ENCODE peak calls at places on chromosomes 11 and 22, in seven cellular contexts. A is H9, S is PC-3, Y is HCT116, C is IMR-90, W is GM23248, Z is fibroblast of lung. I is an unnamed sample.

GRCh38 chr22:19879996-19880785 is 25.5 kb upstream of the GNB1L start:
- DNase-seq in Z (no peak), C (no peak), S (no peak), W (no peak), A (peak; percentile 46), Y (no peak), I (no peak)

GRCh38 chr11:36075053-36075452 is 131.2 kb downstream of the LDLRAD3 start:
- DNase-seq in S (peak; percentile 5), Z (peak; percentile 79), C (peak; percentile 91), W (peak; percentile 82), A (no peak), Y (no peak), I (no peak)

GRCh38 chr11:76269247-76269646 is 62.9 kb upstream of the WNT11 start:
- DNase-seq in S (no peak), Z (no peak), A (no peak), C (no peak), W (peak; percentile 41), Y (no peak), I (no peak)

GRCh38 chr11:8871283-8871775 is 39.7 kb upstream of the AKIP1 start:
- DNase-seq in A (no peak), Y (peak; percentile 16), Z (peak; percentile 96), W (peak; percentile 95), C (peak; percentile 94), S (peak; percentile 53), I (no peak)

GRCh38 chr22:22150457-22150856 is 94.1 kb upstream of the VPREB1 start:
- DNase-seq in C (no peak), A (no peak), Z (no peak), S (no peak), Y (no peak), W (no peak), I (no peak)

GRCh38 chr22:48520207-48520606 is 1307.5 kb downstream of the BRD1 start:
- DNase-seq in A (no peak), S (no peak), Z (no peak), W (no peak), Y (no peak), C (no peak), I (no peak)

GRCh38 chr11:121499405-121499804 is 46.6 kb upstream of the SORL1-AS1 start:
- DNase-seq in Y (no peak), C (no peak), S (no peak), Z (peak; percentile 44), W (no peak), A (no peak), I (no peak)

GRCh38 chr11:43987384-43988039 is 45.1 kb downstream of the C11orf96 start:
- DNase-seq in C (peak; percentile 80), W (peak; percentile 86), Z (peak; percentile 62), Y (no peak), A (no peak), S (peak; percentile 48), I (no peak)

GRCh38 chr22:19522190-19522880 is 1.9 kb downstream of the CLDN5 start:
- DNase-seq in W (no peak), S (no peak), C (no peak), A (peak; percentile 43), Z (no peak), Y (no peak), I (no peak)

GRCh38 chr11:59255281-59255680 is 42.6 kb upstream of the MPEG1 start:
- DNase-seq in Z (no peak), A (peak; percentile 47), S (peak; percentile 18), C (no peak), W (no peak), Y (no peak), I (no peak)

GRCh38 chr11:94588366-94588952 is 21.3 kb downstream of the PIWIL4 start:
- DNase-seq in W (no peak), Z (no peak), C (no peak), A (no peak), S (no peak), Y (no peak), I (no peak)

GRCh38 chr11:455566-456147 is 5.6 kb downstream of the PTDSS2 start:
- DNase-seq in S (no peak), C (no peak), Z (no peak), A (no peak), Y (no peak), W (no peak), I (no peak)
- H4K20me1 ChIP-seq in S (peaks cover 4% of the 10 kb centered on the region), C (peaks cover 39% of the 10 kb centered on the region), Z (no peaks in the 10 kb centered on the region), A (no peaks in the 10 kb centered on the region), Y (no peaks in the 10 kb centered on the region), W (no peaks in the 10 kb centered on the region), I (no peaks in the 10 kb centered on the region)

GRCh38 chr11:69328231-69328630 is 34.3 kb downstream of the MYEOV start:
- DNase-seq in Z (no peak), C (no peak), A (no peak), Y (no peak), W (no peak), S (no peak), I (no peak)

GRCh38 chr11:69330330-69330729 is 36.4 kb downstream of the MYEOV start:
- DNase-seq in Y (no peak), W (no peak), A (no peak), Z (no peak), C (no peak), S (no peak), I (no peak)

GRCh38 chr11:69326622-69327219 is 32.8 kb downstream of the MYEOV start:
- DNase-seq in Z (no peak), A (peak; percentile 6), W (no peak), C (no peak), S (no peak), Y (no peak), I (no peak)

GRCh38 chr11:69325446-69325845 is 31.5 kb downstream of the MYEOV start:
- DNase-seq in S (no peak), A (peak; percentile 7), Z (no peak), W (no peak), Y (no peak), C (no peak), I (no peak)

GRCh38 chr11:69327741-69328191 is 33.8 kb downstream of the MYEOV start:
- DNase-seq in Z (no peak), S (no peak), Y (no peak), W (no peak), A (peak; percentile 12), C (no peak), I (no peak)
- H4K20me1 ChIP-seq in Z (no peaks in the 10 kb centered on the region), S (no peaks in the 10 kb centered on the region), Y (no peaks in the 10 kb centered on the region), W (no peaks in the 10 kb centered on the region), A (no peaks in the 10 kb centered on the region), C (no peaks in the 10 kb centered on the region), I (no peaks in the 10 kb centered on the region)

GRCh38 chr22:24554316-24555159 is at the start of gene GUCD1:
- DNase-seq in W (peak; percentile 63), A (peak; percentile 39), C (peak; percentile 41), Y (no peak), Z (peak; percentile 61), S (peak; percentile 18), I (no peak)

GRCh38 chr22:24550902-24551229 is 4.1 kb downstream of the GUCD1 start:
- DNase-seq in A (no peak), W (no peak), S (no peak), C (no peak), Z (no peak), Y (no peak), I (no peak)

GRCh38 chr22:24555160-24555495 is 190 bp upstream of the GUCD1 start:
- DNase-seq in Z (peak; percentile 99), C (peak; percentile 98), S (peak; percentile 96), A (peak; percentile 99), Y (peak; percentile 97), W (peak; percentile 99), I (peak; percentile 94)

GRCh38 chr22:24555496-24556253 is at the start of gene SNRPD3:
- DNase-seq in Y (peak; percentile 81), S (peak; percentile 85), A (peak; percentile 91), C (peak; percentile 92), W (peak; percentile 98), Z (peak; percentile 93), I (no peak)

DNA sequence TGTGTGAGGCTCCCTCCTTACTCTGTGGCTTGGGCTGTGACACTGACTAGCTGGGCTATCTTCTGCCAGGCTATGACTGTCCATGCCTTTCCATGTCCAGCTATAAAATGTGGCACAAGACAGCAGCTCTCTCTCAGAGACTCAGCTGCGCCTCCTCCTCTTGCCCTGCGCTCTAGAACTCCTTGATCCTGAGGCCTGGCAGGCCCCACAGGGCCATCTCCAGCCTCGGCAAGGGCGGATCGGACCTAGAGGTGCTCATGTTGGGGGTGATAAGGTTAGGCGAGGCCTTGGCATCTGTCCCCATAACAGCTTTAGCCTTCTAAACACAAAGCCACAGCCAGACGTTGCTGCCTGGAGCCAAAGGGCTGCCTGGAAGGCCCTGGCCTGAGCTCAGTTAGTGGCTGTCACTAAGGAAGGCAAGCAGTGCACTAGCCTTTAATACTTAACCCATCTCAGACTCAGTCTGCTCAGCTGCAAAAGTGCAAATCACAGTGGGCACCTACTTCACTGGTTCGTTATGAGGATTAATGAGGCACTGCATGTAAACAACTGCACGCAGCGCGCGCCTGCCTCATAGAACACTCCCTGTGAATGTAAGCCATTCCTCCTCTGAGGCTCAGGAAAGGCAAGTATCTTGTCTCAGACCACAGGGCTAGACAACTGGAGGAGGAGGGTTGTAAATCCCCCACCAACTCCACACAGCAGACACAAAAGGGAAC is 1.2 kb downstream of the GUCD1 start:
- DNase-seq in Z (no peak), W (peak; percentile 64), C (peak; percentile 40), Y (no peak), S (no peak), A (no peak), I (no peak)
- H4K20me1 ChIP-seq in Z (no peaks in the 10 kb centered on the region), W (no peaks in the 10 kb centered on the region), C (peaks cover 49% of the 10 kb centered on the region), Y (peaks cover 6% of the 10 kb centered on the region), S (peaks cover 11% of the 10 kb centered on the region), A (peaks cover 2% of the 10 kb centered on the region), I (no peaks in the 10 kb centered on the region)

GRCh38 chr22:38715176-38715764 is 9.5 kb downstream of the GTPBP1 start:
- DNase-seq in W (no peak), C (no peak), S (no peak), Z (no peak), A (no peak), Y (no peak), I (no peak)
- H4K20me1 ChIP-seq in W (peaks cover 4% of the 10 kb centered on the region), C (peaks cover 70% of the 10 kb centered on the region), S (peaks cover 27% of the 10 kb centered on the region), Z (no peaks in the 10 kb centered on the region), A (no peaks in the 10 kb centered on the region), Y (no peaks in the 10 kb centered on the region), I (peaks cover 11% of the 10 kb centered on the region)

DNA sequence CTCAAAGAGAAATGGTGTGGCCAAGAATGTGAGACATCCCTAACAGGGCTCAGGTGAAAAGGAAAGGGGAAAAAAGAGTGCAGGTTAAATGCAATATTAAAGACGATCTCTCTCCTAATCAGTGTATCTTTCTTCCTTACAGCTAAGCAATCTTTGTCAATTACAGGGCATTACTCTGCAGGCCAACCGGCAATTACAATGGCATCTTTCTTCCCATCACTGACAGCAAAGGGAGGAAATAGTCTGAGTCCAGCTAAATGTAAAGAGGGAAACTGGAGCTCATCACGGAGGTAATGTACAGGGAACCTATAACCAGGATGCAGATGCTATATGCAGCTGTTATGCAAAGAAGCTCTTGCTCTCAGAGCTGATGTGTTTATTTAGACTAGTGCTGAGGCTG is 121.7 kb downstream of the KIRREL3 start:
- DNase-seq in A (no peak), W (no peak), Z (no peak), Y (no peak), C (no peak), S (no peak), I (no peak)
- H4K20me1 ChIP-seq in A (no peaks in the 10 kb centered on the region), W (peaks cover 5% of the 10 kb centered on the region), Z (no peaks in the 10 kb centered on the region), Y (no peaks in the 10 kb centered on the region), C (peaks cover 3% of the 10 kb centered on the region), S (no peaks in the 10 kb centered on the region), I (no peaks in the 10 kb centered on the region)